ENCODE peak calls at places on chromosomes 4 and X, in four cellular contexts. G, U, Q and V are unnamed samples.

GRCh38 chrX:72126048-72126415 is 5.7 kb downstream of the RTL5 start:
- DNase-seq in U (no peak), G (no peak), Q (peak), V (no peak)

GRCh38 chr4:104429150-104429741 is 65.4 kb downstream of the CXXC4 start:
- DNase-seq in G (no peak), Q (no peak), U (no peak), V (no peak)

GRCh38 chrX:20530319-20530979 is 263.7 kb upstream of the RPS6KA3 start:
- DNase-seq in U (no peak), Q (peak), G (peak), V (peak)

GRCh38 chrX:9862525-9862924 is 76.3 kb downstream of the SHROOM2 start:
- DNase-seq in Q (no peak), G (no peak), U (no peak), V (no peak)

GRCh38 chr4:26150948-26151347 is 169.9 kb upstream of the RBPJ start:
- DNase-seq in U (no peak), Q (no peak), G (peak), V (no peak)

GRCh38 chr4:53507671-53508286 is 83.5 kb downstream of the LNX1 start:
- DNase-seq in G (peak), Q (peak), U (peak), V (no peak)

GRCh38 chrX:3680459-3680858 is 33.0 kb downstream of the PRKX start:
- DNase-seq in U (no peak), G (peak), Q (no peak), V (no peak)

GRCh38 chrX:40199704-40200103 is 101.9 kb upstream of the BCOR start:
- DNase-seq in Q (no peak), G (no peak), U (peak), V (no peak)

GRCh38 chrX:139759637-139760036 is 51.7 kb upstream of the MCF2 start:
- DNase-seq in U (no peak), G (peak), Q (peak), V (no peak)

GRCh38 chrX:45750639-45751038 is 550.0 kb upstream of the DIPK2B start:
- DNase-seq in Q (peak), G (no peak), U (no peak), V (no peak)

GRCh38 chr4:155639674-155640529 is 26.7 kb upstream of the GUCY1A1 start:
- DNase-seq in Q (no peak), U (no peak), G (no peak), V (peak)

GRCh38 chrX:16640823-16641222 is 9.1 kb upstream of the S100G start:
- DNase-seq in U (no peak), Q (no peak), G (no peak), V (no peak)

GRCh38 chrX:153725832-153726285 is 1.2 kb downstream of the ABCD1 start:
- DNase-seq in Q (no peak), U (no peak), G (no peak), V (no peak)

GRCh38 chr4:104352211-104352610 is 142.5 kb downstream of the CXXC4 start:
- DNase-seq in G (no peak), Q (no peak), U (no peak), V (no peak)

GRCh38 chr4:48813984-48814383 is 16.9 kb upstream of the OCIAD1 start:
- DNase-seq in Q (no peak), U (no peak), G (no peak), V (no peak)

GRCh38 chr4:98626350-98626749 is 32.1 kb downstream of the TSPAN5 start:
- DNase-seq in G (peak), U (no peak), Q (peak), V (no peak)

GRCh38 chrX:47577901-47578300 is 4.3 kb upstream of the TIMP1 start:
- DNase-seq in G (no peak), Q (no peak), U (no peak), V (no peak)

GRCh38 chr4:7165874-7166201 is 26.5 kb upstream of the SORCS2 start:
- DNase-seq in Q (no peak), U (peak), G (no peak), V (no peak)

GRCh38 chrX:118188977-118189376 is 72.4 kb upstream of the KLHL13 start:
- DNase-seq in U (no peak), Q (no peak), G (no peak), V (no peak)

GRCh38 chrX:108439434-108439883 is at the start of gene COL4A5:
- DNase-seq in U (peak), Q (peak), G (peak), V (peak)

GRCh38 chr4:123399638-123400358 is 3.2 kb downstream of the SPRY1 start:
- DNase-seq in G (no peak), U (no peak), Q (peak), V (no peak)

GRCh38 chr4:17232575-17233253 is 279.2 kb downstream of the QDPR start:
- DNase-seq in G (peak), U (no peak), Q (peak), V (no peak)